ENCODE peak calls at places on chromosomes 2 and 18, in six cellular contexts. W, T, C, Q, G and J are unnamed samples.

GRCh38 chr2:240599141-240599583 is 12.6 kb downstream of the CAPN10 start:
- DNase-seq in Q (no peak), T (no peak), C (no peak), G (no peak), W (no peak), J (no peak)

GRCh38 chr2:39188958-39189499 is 54.7 kb downstream of the CDKL4 start:
- DNase-seq in C (no peak), Q (no peak), T (no peak), G (no peak), W (no peak), J (no peak)

GRCh38 chr2:218400167-218400929 is 680 bp downstream of the CTDSP1 start:
- DNase-seq in W (peak; percentile 72), C (no peak), Q (no peak), T (no peak), G (no peak), J (no peak)

GRCh38 chr2:8680931-8681760 is 710 bp upstream of the ID2 start:
- DNase-seq in G (peak; percentile 92), T (no peak), C (peak; percentile 92), W (peak; percentile 68), Q (no peak), J (no peak)

GRCh38 chr18:10113156-10114022 is 199.6 kb downstream of the VAPA start:
- DNase-seq in Q (no peak), G (no peak), C (peak; percentile 48), T (no peak), W (no peak), J (no peak)

GRCh38 chr2:111678651-111679050 is 205.3 kb downstream of the ANAPC1 start:
- DNase-seq in G (peak; percentile 38), T (no peak), C (no peak), Q (no peak), W (no peak), J (no peak)

GRCh38 chr2:218883491-218884490 is 3.1 kb downstream of the WNT10A start:
- DNase-seq in C (no peak), Q (no peak), W (peak; percentile 43), G (no peak), T (no peak), J (no peak)

GRCh38 chr2:96730212-96730611 is 9.7 kb downstream of the LMAN2L start:
- DNase-seq in G (peak; percentile 56), C (peak; percentile 17), T (no peak), Q (no peak), W (no peak), J (no peak)

GRCh38 chr2:142843731-142844130 is 33.7 kb upstream of the KYNU start:
- DNase-seq in G (no peak), T (no peak), Q (no peak), W (no peak), C (peak; percentile 24), J (no peak)

GRCh38 chr2:63861220-63861822 is 19.6 kb downstream of the UGP2 start:
- DNase-seq in T (no peak), G (peak; percentile 58), C (peak; percentile 81), W (no peak), Q (no peak), J (no peak)
- TF ChIP-seq CTCF in T (peak; percentile 28), G (peak; percentile 61), C (peak; percentile 50), W (peak; percentile 29), Q (peak; percentile 37), J (peak; percentile 62)

DNA sequence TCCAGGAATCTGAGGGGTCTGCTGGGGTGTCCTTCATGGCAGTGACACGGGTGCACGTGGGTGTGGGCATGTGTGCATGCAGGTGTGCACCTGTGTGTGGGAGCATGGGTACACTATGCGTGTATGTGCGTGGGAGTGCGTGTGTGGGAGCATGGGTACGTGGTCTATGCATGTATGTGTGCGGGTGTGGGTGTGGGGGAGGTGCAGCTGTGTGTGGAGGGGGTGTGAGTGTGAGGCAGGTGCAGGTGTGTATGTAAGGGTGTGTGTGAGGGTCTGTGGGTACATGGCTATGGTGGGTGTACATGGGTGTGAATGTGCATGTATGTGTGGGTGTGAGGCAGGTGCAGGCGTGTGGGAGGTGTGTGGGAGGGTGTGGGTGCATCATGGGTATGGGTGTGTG is 36.3 kb downstream of the EIPR1 start:
- DNase-seq in C (no peak), G (no peak), T (no peak), W (no peak), Q (no peak), J (no peak)
- H3K4me3 ChIP-seq in C (no peak overlapping the region), G (no peak overlapping the region), T (no peak overlapping the region), W (no peak overlapping the region), Q (no peak overlapping the region), J (no peak overlapping the region)

GRCh38 chr2:64201086-64201627 is 56.9 kb upstream of the PELI1 start:
- DNase-seq in G (no peak), T (no peak), C (peak; percentile 33), Q (no peak), W (no peak), J (no peak)
- TF ChIP-seq CTCF in G (no peak), T (no peak), C (no peak), Q (no peak), W (no peak), J (no peak)

GRCh38 chr2:75489682-75490180 is 71.0 kb downstream of the EVA1A start:
- DNase-seq in C (no peak), Q (no peak), T (no peak), W (no peak), G (no peak), J (no peak)
- H3K4me3 ChIP-seq in C (no peak overlapping the region), Q (no peak overlapping the region), T (no peak overlapping the region), W (no peak overlapping the region), G (no peak overlapping the region), J (no peak overlapping the region)